ENCODE peak calls at places on chromosome 14, in five cellular contexts. One of them, this sample, is unnamed.

GRCh38 chr14:72891666-72892102 is 2.2 kb downstream of the DPF3 start:
- DNase-seq in activated CD4-positive, CD25-positive, alpha-beta regulatory T cell: no peak
- DNase-seq in NCI-H1694 treated with DMSO at 0.1 percent for 48 hours: no peak
- DNase-seq in GM10248: no peak
- DNase-seq in activated T-helper 2 cell treated with anti-CD3 and anti-CD28 coated beads, Interferon-gamma antibody, Interleukin-2, Interleukin-4, amounts not matched to agents 10 μg/mL and 5 μg/mL and 100 μg/mL, durations not matched to agents 14 hours and 24 hours and 36 hours: no peak
- DNase-seq in this sample: no peak

GRCh38 chr14:29037428-29037827 is 270.8 kb downstream of the FOXG1 start:
- DNase-seq in GM10248: no peak
- DNase-seq in activated CD4-positive, CD25-positive, alpha-beta regulatory T cell: no peak
- DNase-seq in NCI-H1694 treated with DMSO at 0.1 percent for 48 hours: no peak
- DNase-seq in activated T-helper 2 cell treated with anti-CD3 and anti-CD28 coated beads, Interferon-gamma antibody, Interleukin-2, Interleukin-4, amounts not matched to agents 10 μg/mL and 5 μg/mL and 100 μg/mL, durations not matched to agents 14 hours and 24 hours and 36 hours: no peak
- DNase-seq in this sample: no peak

GRCh38 chr14:96805906-96806305 is 8.7 kb downstream of the VRK1 start:
- DNase-seq in NCI-H1694 treated with DMSO at 0.1 percent for 48 hours: peak
- DNase-seq in activated T-helper 2 cell treated with anti-CD3 and anti-CD28 coated beads, Interferon-gamma antibody, Interleukin-2, Interleukin-4, amounts not matched to agents 10 μg/mL and 5 μg/mL and 100 μg/mL, durations not matched to agents 14 hours and 24 hours and 36 hours: no peak
- DNase-seq in GM10248: no peak
- DNase-seq in activated CD4-positive, CD25-positive, alpha-beta regulatory T cell: no peak
- DNase-seq in this sample: no peak

GRCh38 chr14:83702619-83703018 is 1827.3 kb upstream of the FLRT2 start:
- DNase-seq in NCI-H1694 treated with DMSO at 0.1 percent for 48 hours: no peak
- DNase-seq in activated T-helper 2 cell treated with anti-CD3 and anti-CD28 coated beads, Interferon-gamma antibody, Interleukin-2, Interleukin-4, amounts not matched to agents 10 μg/mL and 5 μg/mL and 100 μg/mL, durations not matched to agents 14 hours and 24 hours and 36 hours: no peak
- DNase-seq in activated CD4-positive, CD25-positive, alpha-beta regulatory T cell: no peak
- DNase-seq in GM10248: no peak
- DNase-seq in this sample: no peak

GRCh38 chr14:92500491-92500941 is 13.1 kb upstream of the RIN3 start:
- DNase-seq in GM10248: no peak
- DNase-seq in activated T-helper 2 cell treated with anti-CD3 and anti-CD28 coated beads, Interferon-gamma antibody, Interleukin-2, Interleukin-4, amounts not matched to agents 10 μg/mL and 5 μg/mL and 100 μg/mL, durations not matched to agents 14 hours and 24 hours and 36 hours: no peak
- DNase-seq in activated CD4-positive, CD25-positive, alpha-beta regulatory T cell: no peak
- DNase-seq in NCI-H1694 treated with DMSO at 0.1 percent for 48 hours: no peak
- DNase-seq in this sample: no peak

GRCh38 chr14:53462931-53463778 is 310.0 kb upstream of the DDHD1 start:
- DNase-seq in activated CD4-positive, CD25-positive, alpha-beta regulatory T cell: no peak
- DNase-seq in NCI-H1694 treated with DMSO at 0.1 percent for 48 hours: no peak
- DNase-seq in activated T-helper 2 cell treated with anti-CD3 and anti-CD28 coated beads, Interferon-gamma antibody, Interleukin-2, Interleukin-4, amounts not matched to agents 10 μg/mL and 5 μg/mL and 100 μg/mL, durations not matched to agents 14 hours and 24 hours and 36 hours: peak
- DNase-seq in GM10248: no peak
- DNase-seq in this sample: no peak

GRCh38 chr14:24858684-24859083 is 191.3 kb downstream of the STXBP6 start:
- DNase-seq in NCI-H1694 treated with DMSO at 0.1 percent for 48 hours: no peak
- DNase-seq in GM10248: no peak
- DNase-seq in activated T-helper 2 cell treated with anti-CD3 and anti-CD28 coated beads, Interferon-gamma antibody, Interleukin-2, Interleukin-4, amounts not matched to agents 10 μg/mL and 5 μg/mL and 100 μg/mL, durations not matched to agents 14 hours and 24 hours and 36 hours: no peak
- DNase-seq in activated CD4-positive, CD25-positive, alpha-beta regulatory T cell: no peak
- DNase-seq in this sample: no peak

GRCh38 chr14:105271224-105271890 is 23.0 kb downstream of the BTBD6 start:
- DNase-seq in NCI-H1694 treated with DMSO at 0.1 percent for 48 hours: no peak
- DNase-seq in activated CD4-positive, CD25-positive, alpha-beta regulatory T cell: no peak
- DNase-seq in GM10248: no peak
- DNase-seq in activated T-helper 2 cell treated with anti-CD3 and anti-CD28 coated beads, Interferon-gamma antibody, Interleukin-2, Interleukin-4, amounts not matched to agents 10 μg/mL and 5 μg/mL and 100 μg/mL, durations not matched to agents 14 hours and 24 hours and 36 hours: no peak
- DNase-seq in this sample: no peak

GRCh38 chr14:105745433-105746123 is 219.2 kb downstream of the TMEM121 start:
- DNase-seq in GM10248: no peak
- DNase-seq in NCI-H1694 treated with DMSO at 0.1 percent for 48 hours: no peak
- DNase-seq in activated CD4-positive, CD25-positive, alpha-beta regulatory T cell: no peak
- DNase-seq in activated T-helper 2 cell treated with anti-CD3 and anti-CD28 coated beads, Interferon-gamma antibody, Interleukin-2, Interleukin-4, amounts not matched to agents 10 μg/mL and 5 μg/mL and 100 μg/mL, durations not matched to agents 14 hours and 24 hours and 36 hours: no peak
- DNase-seq in this sample: no peak

GRCh38 chr14:69587389-69587788 is 12.7 kb upstream of the CCDC177 start:
- DNase-seq in GM10248: no peak
- DNase-seq in activated T-helper 2 cell treated with anti-CD3 and anti-CD28 coated beads, Interferon-gamma antibody, Interleukin-2, Interleukin-4, amounts not matched to agents 10 μg/mL and 5 μg/mL and 100 μg/mL, durations not matched to agents 14 hours and 24 hours and 36 hours: no peak
- DNase-seq in NCI-H1694 treated with DMSO at 0.1 percent for 48 hours: no peak
- DNase-seq in activated CD4-positive, CD25-positive, alpha-beta regulatory T cell: no peak
- DNase-seq in this sample: peak

GRCh38 chr14:74612346-74613021 is 447 bp upstream of the LTBP2 start:
- DNase-seq in NCI-H1694 treated with DMSO at 0.1 percent for 48 hours: peak
- DNase-seq in activated T-helper 2 cell treated with anti-CD3 and anti-CD28 coated beads, Interferon-gamma antibody, Interleukin-2, Interleukin-4, amounts not matched to agents 10 μg/mL and 5 μg/mL and 100 μg/mL, durations not matched to agents 14 hours and 24 hours and 36 hours: peak
- DNase-seq in GM10248: peak
- DNase-seq in activated CD4-positive, CD25-positive, alpha-beta regulatory T cell: peak
- DNase-seq in this sample: peak